ENCODE peak calls at places on chromosomes 6 and 20, in nine cellular contexts. C is prostate gland; F is CD8-positive, alpha-beta memory T cell; Q is lower lobe of right lung; J is DND-41; A is aorta; X is SK-N-SH; N is right cardiac atrium; S is heart left ventricle. D is an unnamed sample. For H3K4me1, the result is how much of the 10 kb centered on the place peaks cover.

GRCh38 chr6:68760941-68761676 is 126.0 kb downstream of the ADGRB3 start:
- DNase-seq in C (no peak), F (no peak), Q (no peak), J (no peak), A (no peak), X (no peak), N (no peak), S (no peak), D (no peak)

GRCh38 chr6:89154131-89154530 is 8.3 kb downstream of the PM20D2 start:
- DNase-seq in C (no peak), F (no peak), Q (no peak), J (no peak), A (no peak), X (no peak), N (no peak), S (no peak), D (no peak)

GRCh38 chr6:25244865-25245264 is 34.3 kb upstream of the CARMIL1 start:
- DNase-seq in C (no peak), F (no peak), Q (no peak), J (no peak), A (no peak), X (no peak), N (no peak), S (no peak), D (no peak)

GRCh38 chr6:153231048-153231635 is 100.1 kb upstream of the RGS17 start:
- DNase-seq in C (no peak), F (no peak), Q (peak), J (peak), A (peak), X (peak), N (peak), S (peak), D (no peak)

GRCh38 chr6:13523826-13524622 is 36.6 kb upstream of the GFOD1 start:
- DNase-seq in C (no peak), F (no peak), Q (no peak), J (no peak), A (no peak), X (no peak), N (no peak), S (no peak), D (no peak)

GRCh38 chr6:132805548-132805947 is 7.1 kb upstream of the SLC18B1 start:
- DNase-seq in C (no peak), F (no peak), Q (no peak), J (no peak), A (no peak), X (no peak), N (no peak), S (no peak), D (no peak)

GRCh38 chr6:13177617-13178506 is 150.5 kb downstream of the TBC1D7 start:
- DNase-seq in C (no peak), F (no peak), Q (no peak), J (no peak), A (no peak), X (no peak), N (no peak), S (no peak), D (no peak)

GRCh38 chr20:12345978-12346377 is 428.3 kb downstream of the BTBD3 start:
- DNase-seq in C (no peak), F (no peak), Q (no peak), J (no peak), A (no peak), X (no peak), N (no peak), S (no peak), D (no peak)

GRCh38 chr6:134937426-134937825 is 12.5 kb downstream of the ALDH8A1 start:
- DNase-seq in C (no peak), F (no peak), Q (no peak), J (no peak), A (no peak), X (no peak), N (no peak), S (no peak), D (no peak)

GRCh38 chr20:50146214-50146613 is 7.3 kb downstream of the PEDS1 start:
- DNase-seq in C (no peak), F (no peak), Q (no peak), J (no peak), A (no peak), X (no peak), N (no peak), S (no peak), D (no peak)

GRCh38 chr6:104958720-104959452 is 2.0 kb downstream of the LIN28B start:
- DNase-seq in C (no peak), F (no peak), Q (no peak), J (peak), A (no peak), X (no peak), N (no peak), S (no peak), D (no peak)

GRCh38 chr6:108168026-108168463 is 2.2 kb downstream of the NR2E1 start:
- DNase-seq in C (no peak), F (no peak), Q (no peak), J (no peak), A (no peak), X (no peak), N (no peak), S (no peak), D (no peak)

GRCh38 chr6:125888989-125889656 is 67.4 kb upstream of the HINT3 start:
- DNase-seq in C (no peak), F (no peak), Q (no peak), J (no peak), A (no peak), X (no peak), N (no peak), S (no peak), D (no peak)

GRCh38 chr6:100818066-100818465 is 63.1 kb downstream of the ASCC3 start:
- DNase-seq in C (no peak), F (no peak), Q (no peak), J (no peak), A (no peak), X (no peak), N (no peak), S (no peak), D (no peak)

GRCh38 chr20:36322131-36322530 is 16.0 kb downstream of the DLGAP4 start:
- DNase-seq in C (no peak), F (no peak), Q (no peak), J (no peak), A (peak), X (no peak), N (no peak), S (no peak), D (no peak)

GRCh38 chr6:10740061-10740460 is 7.5 kb upstream of the TMEM14B start:
- DNase-seq in C (no peak), F (no peak), Q (no peak), J (no peak), A (no peak), X (no peak), N (no peak), S (no peak), D (no peak)

GRCh38 chr20:24746351-24746685 is 202.8 kb upstream of the CST7 start:
- DNase-seq in C (peak), F (no peak), Q (peak), J (peak), A (no peak), X (no peak), N (no peak), S (no peak), D (no peak)

GRCh38 chr6:155041781-155042279 is 46.7 kb downstream of the TIAM2 start:
- DNase-seq in C (no peak), F (no peak), Q (no peak), J (no peak), A (no peak), X (no peak), N (no peak), S (no peak), D (no peak)

GRCh38 chr6:168208854-168209253 is 110.7 kb downstream of the DACT2 start:
- DNase-seq in C (no peak), F (no peak), Q (no peak), J (no peak), A (peak), X (no peak), N (no peak), S (no peak), D (no peak)

GRCh38 chr6:112469306-112469705 is 122.2 kb downstream of the RFPL4B start:
- DNase-seq in C (no peak), F (no peak), Q (no peak), J (no peak), A (no peak), X (no peak), N (no peak), S (no peak), D (no peak)

GRCh38 chr6:119353696-119354095 is 4.1 kb upstream of the MAN1A1 start:
- DNase-seq in C (no peak), F (no peak), Q (no peak), J (no peak), A (no peak), X (no peak), N (no peak), S (no peak), D (no peak)

GRCh38 chr6:33620158-33620583 is 951 bp upstream of the ITPR3 start:
- DNase-seq in C (peak), F (peak), Q (peak), J (peak), A (no peak), X (peak), N (peak), S (no peak), D (peak)

GRCh38 chr6:128663238-128663637 is 142.8 kb upstream of the PTPRK start:
- DNase-seq in C (no peak), F (no peak), Q (no peak), J (no peak), A (no peak), X (no peak), N (no peak), S (no peak), D (no peak)

GRCh38 chr20:53343433-53343832 is 250.2 kb downstream of the ZNF217 start:
- DNase-seq in C (no peak), F (no peak), Q (no peak), J (no peak), A (no peak), X (no peak), N (no peak), S (no peak), D (no peak)

GRCh38 chr6:77715588-77715987 is 62.7 kb downstream of the MEI4 start:
- DNase-seq in C (no peak), F (no peak), Q (no peak), J (no peak), A (no peak), X (no peak), N (no peak), S (no peak), D (no peak)

GRCh38 chr6:37693546-37694250 is 4.0 kb downstream of the MDGA1 start:
- DNase-seq in C (no peak), F (no peak), Q (no peak), J (no peak), A (peak), X (no peak), N (no peak), S (no peak), D (no peak)

GRCh38 chr20:10639762-10640556 is 33.8 kb downstream of the JAG1 start:
- DNase-seq in C (no peak), F (no peak), Q (no peak), J (no peak), A (peak), X (no peak), N (peak), S (no peak), D (no peak)

GRCh38 chr6:143223895-143224294 is 163.2 kb downstream of the AIG1 start:
- DNase-seq in C (no peak), F (no peak), Q (no peak), J (no peak), A (no peak), X (no peak), N (peak), S (no peak), D (no peak)

GRCh38 chr6:44696099-44696498 is 308.6 kb downstream of the CDC5L start:
- DNase-seq in C (no peak), F (no peak), Q (no peak), J (no peak), A (no peak), X (no peak), N (no peak), S (no peak), D (no peak)

GRCh38 chr6:151306269-151306783 is 66.6 kb downstream of the AKAP12 start:
- DNase-seq in C (no peak), F (no peak), Q (no peak), J (no peak), A (no peak), X (no peak), N (no peak), S (no peak), D (no peak)

GRCh38 chr20:12198281-12198680 is 280.6 kb downstream of the BTBD3 start:
- DNase-seq in C (no peak), F (no peak), Q (no peak), J (no peak), A (no peak), X (no peak), N (no peak), S (no peak), D (no peak)

GRCh38 chr6:106256201-106256968 is 69.2 kb downstream of the ATG5 start:
- DNase-seq in C (no peak), F (no peak), Q (no peak), J (no peak), A (no peak), X (peak), N (no peak), S (no peak), D (no peak)

DNA sequence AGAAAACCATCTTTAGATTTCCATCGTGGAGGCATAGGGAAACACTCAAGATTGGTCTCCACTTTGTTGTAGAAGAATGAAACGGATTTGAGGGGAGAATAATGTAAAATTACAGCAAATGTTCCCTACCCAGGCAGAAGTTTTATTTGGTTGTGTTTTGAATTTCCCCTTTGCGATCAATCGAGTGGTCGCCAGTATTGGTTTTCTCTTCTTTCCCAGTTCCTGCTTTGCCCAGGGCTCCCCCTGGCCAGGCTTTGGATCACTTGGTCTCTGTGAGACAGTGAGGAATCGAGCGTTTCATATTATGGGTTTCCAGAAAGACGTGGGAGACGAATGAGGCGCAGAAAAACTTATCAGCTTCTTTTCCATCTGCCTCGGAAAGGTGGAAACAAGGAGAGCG is 7.3 kb upstream of the TBX18 start:
- DNase-seq in C (no peak), F (no peak), Q (no peak), J (no peak), A (no peak), X (no peak), N (no peak), S (no peak), D (no peak)
- H3K27ac ChIP-seq in C (no peak), F (no peak), Q (no peak), J (no peak), A (no peak), X (no peak), N (no peak), S (peak), D (no peak)

GRCh38 chr20:33660035-33660684 is 2.0 kb upstream of the C20orf144 start:
- DNase-seq in C (no peak), F (no peak), Q (peak), J (no peak), A (no peak), X (no peak), N (no peak), S (no peak), D (no peak)
- H3K4me1 ChIP-seq in C (under half), F (under half), Q (under half), J (under half), A (under half), X (under half), N (under half), S (under half), D (under half)

GRCh38 chr6:170265655-170266054 is 25.2 kb downstream of the DLL1 start:
- DNase-seq in C (peak), F (no peak), Q (peak), J (no peak), A (no peak), X (no peak), N (peak), S (peak), D (no peak)
- H3K4me3 ChIP-seq in C (no peak), F (no peak), Q (peak), J (no peak), A (no peak), X (no peak), N (no peak), S (peak), D (no peak)

GRCh38 chr20:62642666-62643520 is 590 bp downstream of the SLCO4A1 start:
- DNase-seq in C (no peak), F (peak), Q (no peak), J (peak), A (no peak), X (peak), N (peak), S (no peak), D (peak)
- H3K27ac ChIP-seq in C (no peak), F (no peak), Q (peak), J (peak), A (no peak), X (no peak), N (peak), S (peak), D (peak)

DNA sequence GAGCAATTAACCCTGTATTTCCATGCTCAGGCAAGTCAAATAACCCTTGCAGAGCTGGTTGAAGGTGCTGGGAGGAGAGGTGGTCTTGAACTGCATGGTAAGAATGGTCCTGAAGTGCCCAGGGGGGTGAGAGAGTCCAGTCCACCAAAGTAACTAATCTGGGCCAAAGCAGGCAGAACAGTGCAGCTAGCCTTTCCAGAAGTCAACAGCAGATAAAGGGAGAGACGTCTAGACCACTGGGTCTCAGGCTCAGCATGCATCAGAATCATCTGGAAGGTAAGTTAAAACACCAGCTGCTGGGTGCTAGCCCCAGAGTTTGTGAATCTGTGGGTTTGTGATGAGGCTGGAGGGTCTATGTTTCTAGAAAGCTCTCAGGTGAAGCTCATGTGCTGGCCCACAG is 232.3 kb upstream of the ECI2 start:
- DNase-seq in C (no peak), F (no peak), Q (no peak), J (no peak), A (no peak), X (no peak), N (no peak), S (no peak), D (no peak)
- H3K4me1 ChIP-seq in C (under half), F (under half), Q (under half), J (under half), A (under half), X (under half), N (under half), S (under half), D (under half)

GRCh38 chr6:97774973-97775372 is 492.0 kb upstream of the MMS22L start:
- DNase-seq in C (no peak), F (no peak), Q (no peak), J (no peak), A (no peak), X (no peak), N (no peak), S (no peak), D (no peak)
- H3K4me3 ChIP-seq in C (no peak), F (no peak), Q (no peak), J (no peak), A (no peak), X (no peak), N (no peak), S (no peak), D (no peak)

GRCh38 chr20:38895098-38895949 is 30.9 kb upstream of the FAM83D start:
- DNase-seq in C (no peak), F (no peak), Q (no peak), J (no peak), A (no peak), X (no peak), N (no peak), S (no peak), D (no peak)
- H3K27ac ChIP-seq in C (no peak), F (no peak), Q (no peak), J (no peak), A (no peak), X (no peak), N (no peak), S (no peak), D (no peak)

DNA sequence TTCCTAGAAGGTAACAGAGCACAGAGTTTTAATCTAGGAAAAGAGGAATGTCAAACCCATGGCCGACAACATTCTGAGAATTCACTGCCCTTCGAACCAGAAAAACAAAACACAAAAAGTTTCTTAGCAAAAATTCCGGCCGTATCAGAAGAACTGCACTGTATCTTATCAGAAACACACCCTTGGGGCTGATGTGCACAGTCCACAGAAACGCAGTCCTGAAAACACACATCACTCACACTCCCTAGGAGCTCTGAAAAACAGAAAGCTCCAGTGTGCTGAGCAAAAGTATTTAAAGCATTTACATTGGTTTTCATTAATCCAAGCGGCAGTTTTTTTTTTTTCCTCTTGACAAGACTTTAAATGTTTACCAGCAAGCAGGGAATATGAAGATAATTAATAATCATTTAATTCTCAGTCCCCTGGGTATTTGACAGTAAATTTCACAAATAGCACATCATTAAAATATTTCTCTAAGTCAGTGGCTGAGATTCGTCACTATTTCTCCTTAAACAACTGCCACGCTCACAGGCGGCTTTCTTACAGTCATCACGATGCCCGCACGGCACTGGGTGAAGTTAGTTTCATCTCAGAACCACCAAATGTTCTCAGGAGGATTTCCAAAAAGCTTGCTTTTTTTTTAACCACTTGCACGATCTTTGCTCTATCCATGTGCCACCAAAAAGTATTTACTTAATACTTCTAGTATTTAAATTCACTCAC is 13.3 kb downstream of the NFATC2 start:
- DNase-seq in C (no peak), F (peak), Q (no peak), J (no peak), A (no peak), X (no peak), N (no peak), S (no peak), D (peak)
- H3K4me1 ChIP-seq in C (under half), F (half or more), Q (under half), J (under half), A (under half), X (under half), N (under half), S (under half), D (half or more)

DNA sequence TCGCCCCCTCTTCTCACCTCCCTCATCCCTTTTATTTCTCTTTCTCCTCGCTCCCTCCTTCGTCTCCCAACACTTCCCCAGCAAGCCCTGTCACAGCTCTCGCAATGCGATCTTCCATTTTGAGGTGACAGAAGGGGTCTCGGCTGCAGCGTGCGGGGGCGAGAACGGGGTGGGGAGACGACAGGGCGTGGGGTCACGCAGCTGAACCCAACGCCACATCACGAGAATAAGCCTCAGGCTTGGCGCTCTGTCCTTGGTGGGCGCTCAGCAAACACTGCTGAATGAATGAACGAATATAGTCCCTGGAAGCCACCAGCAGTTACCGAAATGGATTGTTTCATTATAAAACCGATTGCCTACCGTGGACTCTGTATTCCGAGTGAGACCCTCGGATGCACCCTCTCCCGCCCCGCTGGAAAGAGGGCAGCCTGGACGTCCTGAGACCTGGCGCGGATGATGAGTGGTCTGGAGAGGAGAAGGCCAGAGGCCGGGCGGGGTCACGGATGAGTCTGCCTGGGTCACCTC is 3.9 kb downstream of the NRN1 start:
- DNase-seq in C (no peak), F (no peak), Q (no peak), J (no peak), A (no peak), X (no peak), N (no peak), S (no peak), D (no peak)
- H3K4me3 ChIP-seq in C (no peak), F (peak), Q (peak), J (no peak), A (no peak), X (peak), N (no peak), S (peak), D (no peak)

D was measured in CD4-positive, CD25-positive, alpha-beta regulatory T cell.